ENCODE peak calls at places on chromosomes 2 and 18, in seven cellular contexts. Y is heart left ventricle, C is mammary epithelial cell, V is body of pancreas, H is psoas muscle, Z is cardiac muscle cell, F is transverse colon. E is an unnamed sample.

GRCh38 chr2:226839960-226840359 is 4.1 kb downstream of the RHBDD1 start:
- DNase-seq in Y (no peak), V (no peak), H (no peak), C (no peak), F (no peak), Z (no peak), E (no peak)

GRCh38 chr2:174587607-174588006 is 10.0 kb downstream of the WIPF1 start:
- DNase-seq in V (no peak), Y (no peak), F (no peak), Z (no peak), H (no peak), C (no peak), E (no peak)

GRCh38 chr2:48482774-48483173 is 47.2 kb upstream of the STON1 start:
- DNase-seq in C (peak), V (no peak), Z (no peak), F (no peak), H (no peak), Y (no peak), E (no peak)

GRCh38 chr18:57802166-57802868 is 798 bp downstream of the ATP8B1 start:
- DNase-seq in F (no peak), H (no peak), C (no peak), V (no peak), Z (no peak), Y (no peak), E (no peak)

GRCh38 chr2:182866461-182867369 is at the start of gene FRZB:
- DNase-seq in V (peak), C (peak), Z (peak), F (peak), Y (peak), H (peak), E (peak)

GRCh38 chr18:22694954-22695353 is 238.2 kb upstream of the RBBP8 start:
- DNase-seq in Y (peak), H (peak), Z (no peak), V (peak), C (peak), F (no peak), E (peak)

GRCh38 chr18:1133541-1133940 is 228.9 kb downstream of the ADCYAP1 start:
- DNase-seq in C (no peak), Y (no peak), F (no peak), H (no peak), V (no peak), Z (no peak), E (no peak)

GRCh38 chr2:239781461-239781860 is 243.7 kb downstream of the NDUFA10 start:
- DNase-seq in Z (no peak), V (no peak), H (no peak), F (no peak), Y (no peak), C (no peak), E (no peak)

GRCh38 chr2:234677758-234678538 is 181.1 kb upstream of the ARL4C start:
- DNase-seq in H (no peak), Y (no peak), Z (no peak), F (no peak), C (peak), V (no peak), E (no peak)

GRCh38 chr2:26619096-26619495 is 22.1 kb downstream of the CIB4 start:
- DNase-seq in F (no peak), Z (no peak), H (no peak), V (no peak), Y (no peak), C (no peak), E (no peak)

GRCh38 chr2:60507211-60507810 is 46.1 kb downstream of the BCL11A start:
- DNase-seq in F (no peak), Y (no peak), C (no peak), H (no peak), V (no peak), Z (no peak), E (no peak)

GRCh38 chr2:61011649-61012048 is 5.9 kb upstream of the PEX13 start:
- DNase-seq in H (no peak), Y (no peak), Z (no peak), F (no peak), V (peak), C (no peak), E (no peak)

GRCh38 chr2:170502400-170503135 is 212.6 kb upstream of the SP5 start:
- DNase-seq in H (no peak), Y (no peak), V (no peak), F (no peak), Z (no peak), C (no peak), E (no peak)

DNA sequence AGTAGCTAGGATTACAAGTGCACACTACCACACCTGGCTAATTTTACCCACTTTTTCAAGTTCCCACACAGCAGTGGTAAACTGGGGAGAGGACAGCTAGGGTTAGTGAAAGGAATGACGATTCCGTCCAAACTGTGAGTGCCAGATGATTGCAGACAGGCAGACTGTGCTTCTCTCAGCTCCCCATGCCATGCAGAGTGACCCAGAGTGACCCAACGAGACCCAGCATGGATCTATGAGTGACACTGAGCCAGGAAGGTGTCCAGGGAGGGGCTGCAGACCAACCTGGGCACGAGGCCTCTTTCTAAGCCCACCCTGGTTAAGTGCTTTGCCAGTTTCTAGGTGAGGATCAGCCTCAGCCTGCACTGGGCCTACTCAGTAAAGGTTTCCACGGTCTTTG is 7.7 kb upstream of the KLF11 start:
- DNase-seq in Y (no peak), V (no peak), C (no peak), Z (no peak), F (no peak), H (no peak), E (no peak)
- H3K27ac ChIP-seq in Y (peak), V (peak), C (no peak), Z (no peak), F (peak), H (peak), E (no peak)

GRCh38 chr18:27608742-27609141 is 423.6 kb upstream of the CHST9 start:
- DNase-seq in H (no peak), Y (no peak), Z (no peak), C (no peak), V (no peak), F (no peak), E (no peak)
- TF ChIP-seq CTCF in H (peak), Y (peak), Z (peak), C (peak), V (no peak), F (no peak), E (no peak)

GRCh38 chr2:40511661-40512213 is 59.8 kb upstream of the SLC8A1 start:
- DNase-seq in Z (peak), H (peak), Y (peak), C (peak), V (peak), F (peak), E (peak)

GRCh38 chr2:40507429-40507828 is 55.5 kb upstream of the SLC8A1 start:
- DNase-seq in H (no peak), F (no peak), C (no peak), V (no peak), Z (no peak), Y (no peak), E (no peak)

GRCh38 chr2:40516604-40517003 is 64.7 kb upstream of the SLC8A1 start:
- DNase-seq in F (no peak), C (no peak), H (no peak), Z (no peak), Y (no peak), V (no peak), E (no peak)

GRCh38 chr2:40512246-40512645 is 60.4 kb upstream of the SLC8A1 start:
- DNase-seq in Z (peak), Y (peak), C (no peak), H (no peak), F (no peak), V (no peak), E (no peak)
- H3K4me3 ChIP-seq in Z (peak), Y (peak), C (no peak), H (peak), F (peak), V (no peak), E (no peak)

GRCh38 chr2:238140721-238141540 is 2.5 kb downstream of the KLHL30 start:
- DNase-seq in C (no peak), H (no peak), V (no peak), Y (no peak), F (no peak), Z (no peak), E (no peak)
- H3K27ac ChIP-seq in C (no peak), H (peak), V (no peak), Y (no peak), F (no peak), Z (no peak), E (no peak)

E was measured in lung.